ENCODE peak calls at places on chromosomes 5 and 9, in seven cellular contexts. One of them, this sample, is unnamed.

GRCh38 chr5:104299998-104300706 is 737.6 kb upstream of the NUDT12 start:
- DNase-seq in suprapubic skin: no peak
- DNase-seq in uterus: no peak
- DNase-seq in A549: no peak
- DNase-seq in CD8-positive, alpha-beta T cell: no peak
- DNase-seq in PC-3: peak
- DNase-seq in thyroid gland: no peak
- DNase-seq in this sample: no peak

GRCh38 chr5:17105744-17106450 is 111.5 kb upstream of the BASP1 start:
- DNase-seq in suprapubic skin: peak
- DNase-seq in CD8-positive, alpha-beta T cell: no peak
- DNase-seq in A549: no peak
- DNase-seq in uterus: no peak
- DNase-seq in thyroid gland: no peak
- DNase-seq in PC-3: peak
- DNase-seq in this sample: peak

GRCh38 chr9:37290881-37291485 is 131.5 kb upstream of the GRHPR start:
- DNase-seq in uterus: no peak
- DNase-seq in CD8-positive, alpha-beta T cell: no peak
- DNase-seq in thyroid gland: no peak
- DNase-seq in PC-3: peak
- DNase-seq in suprapubic skin: no peak
- DNase-seq in A549: no peak
- DNase-seq in this sample: peak

GRCh38 chr9:111356567-111357244 is 26.7 kb upstream of the OR2K2 start:
- DNase-seq in thyroid gland: no peak
- DNase-seq in suprapubic skin: no peak
- DNase-seq in PC-3: peak
- DNase-seq in uterus: peak
- DNase-seq in A549: peak
- DNase-seq in CD8-positive, alpha-beta T cell: no peak
- DNase-seq in this sample: peak

GRCh38 chr9:104009853-104010252 is 84.3 kb upstream of the SMC2 start:
- DNase-seq in PC-3: no peak
- DNase-seq in thyroid gland: no peak
- DNase-seq in A549: no peak
- DNase-seq in CD8-positive, alpha-beta T cell: no peak
- DNase-seq in suprapubic skin: no peak
- DNase-seq in uterus: no peak
- DNase-seq in this sample: no peak

GRCh38 chr9:79940919-79941318 is 369.2 kb downstream of the TLE4 start:
- DNase-seq in A549: no peak
- DNase-seq in thyroid gland: no peak
- DNase-seq in CD8-positive, alpha-beta T cell: no peak
- DNase-seq in PC-3: no peak
- DNase-seq in uterus: peak
- DNase-seq in suprapubic skin: no peak
- DNase-seq in this sample: no peak

GRCh38 chr9:20570756-20571155 is 51.5 kb downstream of the MLLT3 start:
- DNase-seq in PC-3: peak
- DNase-seq in thyroid gland: no peak
- DNase-seq in suprapubic skin: no peak
- DNase-seq in CD8-positive, alpha-beta T cell: no peak
- DNase-seq in A549: no peak
- DNase-seq in uterus: no peak
- DNase-seq in this sample: peak

GRCh38 chr5:171707441-171707790 is 78.2 kb upstream of the SMIM23 start:
- DNase-seq in A549: no peak
- DNase-seq in PC-3: no peak
- DNase-seq in suprapubic skin: no peak
- DNase-seq in thyroid gland: peak
- DNase-seq in CD8-positive, alpha-beta T cell: no peak
- DNase-seq in uterus: no peak
- DNase-seq in this sample: no peak

GRCh38 chr5:178257650-178258049 is 25.0 kb upstream of the PHYKPL start:
- DNase-seq in PC-3: no peak
- DNase-seq in uterus: no peak
- DNase-seq in CD8-positive, alpha-beta T cell: no peak
- DNase-seq in suprapubic skin: no peak
- DNase-seq in thyroid gland: no peak
- DNase-seq in A549: no peak
- DNase-seq in this sample: no peak

GRCh38 chr9:133119039-133119438 is 2.0 kb downstream of the RALGDS start:
- DNase-seq in PC-3: no peak
- DNase-seq in suprapubic skin: no peak
- DNase-seq in A549: no peak
- DNase-seq in CD8-positive, alpha-beta T cell: no peak
- DNase-seq in thyroid gland: peak
- DNase-seq in uterus: peak
- DNase-seq in this sample: no peak

GRCh38 chr5:149049371-149049781 is 13.5 kb downstream of the SH3TC2 start:
- DNase-seq in uterus: no peak
- DNase-seq in thyroid gland: no peak
- DNase-seq in PC-3: peak
- DNase-seq in CD8-positive, alpha-beta T cell: no peak
- DNase-seq in suprapubic skin: no peak
- DNase-seq in A549: no peak
- DNase-seq in this sample: no peak

GRCh38 chr9:121958530-121958929 is 134.6 kb downstream of the TTLL11 start:
- DNase-seq in A549: no peak
- DNase-seq in CD8-positive, alpha-beta T cell: no peak
- DNase-seq in PC-3: peak
- DNase-seq in thyroid gland: no peak
- DNase-seq in uterus: no peak
- DNase-seq in suprapubic skin: no peak
- DNase-seq in this sample: no peak

GRCh38 chr5:133469846-133470245 is 142.5 kb downstream of the FSTL4 start:
- DNase-seq in PC-3: no peak
- DNase-seq in uterus: no peak
- DNase-seq in A549: no peak
- DNase-seq in CD8-positive, alpha-beta T cell: no peak
- DNase-seq in suprapubic skin: peak
- DNase-seq in thyroid gland: no peak
- DNase-seq in this sample: no peak

GRCh38 chr9:129014611-129015010 is 13.5 kb downstream of the SH3GLB2 start:
- DNase-seq in CD8-positive, alpha-beta T cell: no peak
- DNase-seq in thyroid gland: no peak
- DNase-seq in uterus: no peak
- DNase-seq in PC-3: no peak
- DNase-seq in A549: no peak
- DNase-seq in suprapubic skin: no peak
- DNase-seq in this sample: no peak

GRCh38 chr9:130339306-130339705 is 73.7 kb downstream of the HMCN2 start:
- DNase-seq in thyroid gland: no peak
- DNase-seq in PC-3: no peak
- DNase-seq in uterus: no peak
- DNase-seq in A549: no peak
- DNase-seq in CD8-positive, alpha-beta T cell: no peak
- DNase-seq in suprapubic skin: no peak
- DNase-seq in this sample: no peak

GRCh38 chr5:60541980-60542379 is 158.0 kb downstream of the DEPDC1B start:
- DNase-seq in thyroid gland: no peak
- DNase-seq in PC-3: no peak
- DNase-seq in suprapubic skin: no peak
- DNase-seq in uterus: no peak
- DNase-seq in A549: no peak
- DNase-seq in CD8-positive, alpha-beta T cell: no peak
- DNase-seq in this sample: no peak

GRCh38 chr5:157444224-157444623 is 15.8 kb upstream of the NIPAL4 start:
- DNase-seq in A549: no peak
- DNase-seq in PC-3: no peak
- DNase-seq in uterus: no peak
- DNase-seq in CD8-positive, alpha-beta T cell: no peak
- DNase-seq in thyroid gland: no peak
- DNase-seq in suprapubic skin: no peak
- DNase-seq in this sample: no peak

GRCh38 chr9:124835026-124835501 is 18.2 kb upstream of the WDR38 start:
- DNase-seq in uterus: no peak
- DNase-seq in thyroid gland: peak
- DNase-seq in PC-3: peak
- DNase-seq in suprapubic skin: no peak
- DNase-seq in A549: no peak
- DNase-seq in CD8-positive, alpha-beta T cell: no peak
- DNase-seq in this sample: peak

GRCh38 chr5:52339285-52339684 is 448.4 kb upstream of the ITGA1 start:
- DNase-seq in uterus: no peak
- DNase-seq in suprapubic skin: no peak
- DNase-seq in A549: no peak
- DNase-seq in thyroid gland: no peak
- DNase-seq in PC-3: no peak
- DNase-seq in CD8-positive, alpha-beta T cell: no peak
- DNase-seq in this sample: no peak

GRCh38 chr5:158720316-158720715 is 379.4 kb downstream of the EBF1 start:
- DNase-seq in thyroid gland: no peak
- DNase-seq in A549: no peak
- DNase-seq in PC-3: no peak
- DNase-seq in suprapubic skin: no peak
- DNase-seq in uterus: no peak
- DNase-seq in CD8-positive, alpha-beta T cell: no peak
- DNase-seq in this sample: no peak

GRCh38 chr9:131597246-131597645 is 51.9 kb downstream of the PRRT1B start:
- DNase-seq in CD8-positive, alpha-beta T cell: no peak
- DNase-seq in thyroid gland: no peak
- DNase-seq in PC-3: no peak
- DNase-seq in uterus: no peak
- DNase-seq in suprapubic skin: no peak
- DNase-seq in A549: no peak
- DNase-seq in this sample: no peak

GRCh38 chr5:55582256-55582655 is 47.5 kb upstream of the PLPP1 start:
- DNase-seq in CD8-positive, alpha-beta T cell: no peak
- DNase-seq in uterus: no peak
- DNase-seq in A549: no peak
- DNase-seq in PC-3: no peak
- DNase-seq in thyroid gland: no peak
- DNase-seq in suprapubic skin: no peak
- DNase-seq in this sample: no peak

GRCh38 chr9:93978498-93978897 is 23.3 kb upstream of the BARX1 start:
- DNase-seq in A549: no peak
- DNase-seq in thyroid gland: no peak
- DNase-seq in uterus: no peak
- DNase-seq in suprapubic skin: no peak
- DNase-seq in PC-3: peak
- DNase-seq in CD8-positive, alpha-beta T cell: no peak
- DNase-seq in this sample: no peak

GRCh38 chr9:38443181-38443580 is 18.9 kb upstream of the IGFBPL1 start:
- DNase-seq in PC-3: peak
- DNase-seq in thyroid gland: no peak
- DNase-seq in CD8-positive, alpha-beta T cell: no peak
- DNase-seq in suprapubic skin: no peak
- DNase-seq in A549: peak
- DNase-seq in uterus: no peak
- DNase-seq in this sample: peak

GRCh38 chr5:174816858-174817257 is 92.5 kb downstream of the MSX2 start:
- DNase-seq in suprapubic skin: no peak
- DNase-seq in thyroid gland: no peak
- DNase-seq in A549: no peak
- DNase-seq in PC-3: peak
- DNase-seq in CD8-positive, alpha-beta T cell: no peak
- DNase-seq in uterus: no peak
- DNase-seq in this sample: no peak
- TF ChIP-seq CTCF in suprapubic skin: no peak
- TF ChIP-seq CTCF in thyroid gland: no peak
- TF ChIP-seq CTCF in A549: no peak
- TF ChIP-seq CTCF in PC-3: peak
- TF ChIP-seq CTCF in CD8-positive, alpha-beta T cell: no peak
- TF ChIP-seq CTCF in uterus: no peak
- TF ChIP-seq CTCF in this sample: no peak

GRCh38 chr9:88258587-88258986 is 120.3 kb upstream of the SPATA31C2 start:
- DNase-seq in A549: no peak
- DNase-seq in uterus: peak
- DNase-seq in suprapubic skin: no peak
- DNase-seq in PC-3: peak
- DNase-seq in CD8-positive, alpha-beta T cell: no peak
- DNase-seq in thyroid gland: peak
- DNase-seq in this sample: no peak
- H3K27ac ChIP-seq in A549: no peak
- H3K27ac ChIP-seq in uterus: peak
- H3K27ac ChIP-seq in suprapubic skin: no peak
- H3K27ac ChIP-seq in PC-3: no peak
- H3K27ac ChIP-seq in CD8-positive, alpha-beta T cell: no peak
- H3K27ac ChIP-seq in thyroid gland: no peak
- H3K27ac ChIP-seq in this sample: no peak

GRCh38 chr5:175765858-175766257 is 105.5 kb upstream of the CPLX2 start:
- DNase-seq in CD8-positive, alpha-beta T cell: no peak
- DNase-seq in uterus: no peak
- DNase-seq in thyroid gland: no peak
- DNase-seq in suprapubic skin: no peak
- DNase-seq in A549: no peak
- DNase-seq in PC-3: no peak
- DNase-seq in this sample: no peak
- TF ChIP-seq CTCF in CD8-positive, alpha-beta T cell: no peak
- TF ChIP-seq CTCF in uterus: no peak
- TF ChIP-seq CTCF in thyroid gland: no peak
- TF ChIP-seq CTCF in suprapubic skin: no peak
- TF ChIP-seq CTCF in A549: no peak
- TF ChIP-seq CTCF in PC-3: no peak
- TF ChIP-seq CTCF in this sample: no peak

DNA sequence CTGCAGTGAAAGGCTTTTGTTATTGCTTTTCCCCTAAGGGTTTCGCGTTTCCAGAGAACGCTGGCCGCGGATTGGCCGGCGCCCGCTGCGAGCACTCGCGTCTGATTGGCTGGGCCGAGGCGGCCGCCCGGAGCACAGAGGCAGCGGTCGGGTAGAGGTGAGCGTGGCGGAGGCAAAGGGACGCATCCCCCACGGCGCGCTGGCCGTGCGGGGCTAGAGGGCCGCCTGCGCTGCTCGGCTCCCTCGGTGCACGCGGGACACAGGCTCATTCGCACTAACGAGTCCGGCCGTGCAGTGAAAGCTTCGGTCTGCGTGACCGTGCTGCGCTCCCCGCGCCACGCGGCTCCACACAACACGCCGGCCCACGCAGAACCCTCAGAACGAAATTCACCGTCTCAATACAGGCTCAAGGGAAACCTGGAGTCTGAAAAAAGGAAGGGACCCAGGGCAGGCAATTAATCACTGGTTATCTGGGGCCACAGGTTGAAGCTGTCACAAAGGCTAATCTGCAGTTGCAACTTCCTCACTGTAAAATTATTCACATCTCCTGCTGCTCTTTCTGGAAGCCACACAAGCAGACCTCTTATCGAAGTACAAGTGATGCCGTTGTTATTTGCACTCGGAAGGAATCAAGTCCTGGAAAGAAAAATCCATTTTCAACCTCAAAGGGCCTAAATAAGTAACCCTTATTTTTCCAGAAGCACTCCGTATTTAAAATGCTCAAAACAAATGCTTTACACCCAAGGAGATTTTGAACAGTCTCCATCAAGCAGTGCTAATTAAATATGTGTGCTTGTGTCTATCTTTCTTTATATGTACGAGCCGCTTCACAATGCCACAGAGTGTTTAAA is 94.6 kb downstream of the ZNF608 start:
- DNase-seq in A549: peak
- DNase-seq in CD8-positive, alpha-beta T cell: no peak
- DNase-seq in uterus: peak
- DNase-seq in suprapubic skin: peak
- DNase-seq in thyroid gland: peak
- DNase-seq in PC-3: peak
- DNase-seq in this sample: peak
- H3K27ac ChIP-seq in A549: peak
- H3K27ac ChIP-seq in CD8-positive, alpha-beta T cell: no peak
- H3K27ac ChIP-seq in uterus: peak
- H3K27ac ChIP-seq in suprapubic skin: peak
- H3K27ac ChIP-seq in thyroid gland: peak
- H3K27ac ChIP-seq in PC-3: no peak
- H3K27ac ChIP-seq in this sample: peak

This sample was measured in RWPE1.